ENCODE peak calls at places on chromosome 5, in nine cellular contexts. O is immature natural killer cell; B is left lobe of liver; Z is ELR; G is uterus; J is activated CD8-positive, alpha-beta memory T cell treated with anti-CD3 and anti-CD28 coated beads, Interleukin-2, amount 50 U/mL, for 48 hours; R is NCI-H69; E is body of pancreas; K is endothelial cell. F is an unnamed sample.

GRCh38 chr5:139104577-139105271 is 93.4 kb downstream of the SIL1 start:
- DNase-seq in O (no peak), R (peak; percentile 63), G (peak; percentile 89), Z (peak; percentile 15), B (no peak), J (no peak), E (peak; percentile 22), K (no peak), F (no peak)

GRCh38 chr5:77999013-77999798 is 223.1 kb upstream of the TBCA start:
- DNase-seq in G (no peak), J (no peak), B (no peak), K (no peak), O (no peak), E (no peak), Z (no peak), R (no peak), F (no peak)

GRCh38 chr5:103218164-103218563 is 40.4 kb upstream of the MACIR start:
- DNase-seq in K (no peak), R (no peak), Z (peak; percentile 34), O (no peak), G (no peak), J (no peak), E (no peak), B (no peak), F (no peak)

GRCh38 chr5:74400067-74400466 is 240.5 kb downstream of the ENC1 start:
- DNase-seq in E (peak; percentile 58), R (no peak), G (no peak), O (no peak), Z (no peak), J (no peak), B (no peak), K (no peak), F (no peak)

GRCh38 chr5:163913548-163913947 is 408.1 kb downstream of the MAT2B start:
- DNase-seq in O (no peak), J (no peak), R (peak; percentile 43), G (no peak), Z (peak; percentile 34), K (no peak), E (no peak), B (no peak), F (no peak)

GRCh38 chr5:109989161-109989560 is 299.4 kb downstream of the MAN2A1 start:
- DNase-seq in G (no peak), E (no peak), R (no peak), J (no peak), B (no peak), O (no peak), K (no peak), Z (no peak), F (no peak)

GRCh38 chr5:103624035-103624461 is 61.5 kb upstream of the NUDT12 start:
- DNase-seq in Z (peak; percentile 7), E (no peak), O (no peak), J (no peak), K (no peak), G (no peak), B (no peak), R (no peak), F (no peak)

GRCh38 chr5:135156337-135156714 is 122.3 kb upstream of the PITX1 start:
- DNase-seq in O (no peak), J (no peak), K (no peak), B (no peak), E (no peak), R (no peak), Z (no peak), G (no peak), F (no peak)